ENCODE peak calls at places on chromosomes 11 and 22, in four cellular contexts. C, V, E and B are unnamed samples.

GRCh38 chr11:93895106-93895862 is 44.9 kb upstream of the VSTM5 start:
- DNase-seq in C (peak; percentile 47), V (no peak), E (peak; percentile 40), B (peak; percentile 82)

GRCh38 chr11:17354070-17354924 is 2.7 kb downstream of the NCR3LG1 start:
- DNase-seq in C (peak; percentile 80), V (peak; percentile 25), E (peak; percentile 77), B (peak; percentile 79)

GRCh38 chr11:34284166-34284565 is 73.6 kb downstream of the ABTB2 start:
- DNase-seq in C (no peak), V (no peak), E (no peak), B (no peak)

GRCh38 chr11:78138694-78139421 is 568 bp downstream of the ALG8 start:
- DNase-seq in C (peak; percentile 55), V (peak; percentile 21), E (no peak), B (peak; percentile 31)

GRCh38 chr11:71387784-71388636 is 60.2 kb downstream of the DHCR7 start:
- DNase-seq in C (no peak), V (no peak), E (no peak), B (no peak)

GRCh38 chr11:31262761-31263160 is 106.8 kb downstream of the DCDC1 start:
- DNase-seq in C (no peak), V (no peak), E (peak; percentile 1), B (peak; percentile 5)

GRCh38 chr22:27318516-27318915 is 483.0 kb downstream of the MN1 start:
- DNase-seq in C (no peak), V (no peak), E (peak; percentile 65), B (peak; percentile 44)

GRCh38 chr11:123570939-123571590 is 83.4 kb downstream of the SCN3B start:
- DNase-seq in C (no peak), V (no peak), E (no peak), B (no peak)

GRCh38 chr11:78022397-78023396 is at the start of gene KCTD14:
- DNase-seq in C (no peak), V (no peak), E (no peak), B (no peak)

GRCh38 chr22:21650823-21651520 is 8.9 kb downstream of the SDF2L1 start:
- DNase-seq in C (no peak), V (no peak), E (no peak), B (no peak)

GRCh38 chr11:70064726-70065317 is 13.3 kb upstream of the ANO1 start:
- DNase-seq in C (no peak), V (no peak), E (no peak), B (no peak)

GRCh38 chr11:117419136-117419914 is 91.7 kb downstream of the CEP164 start:
- DNase-seq in C (no peak), V (no peak), E (no peak), B (peak; percentile 49)

GRCh38 chr11:84981296-84981695 is 645.8 kb downstream of the DLG2 start:
- DNase-seq in C (no peak), V (no peak), E (no peak), B (no peak)

GRCh38 chr11:8642226-8642625 is 40.2 kb downstream of the TRIM66 start:
- DNase-seq in C (no peak), V (no peak), E (peak; percentile 10), B (no peak)

GRCh38 chr11:76702378-76703128 is 32.0 kb upstream of the LRRC32 start:
- DNase-seq in C (peak; percentile 93), V (no peak), E (no peak), B (peak; percentile 15)

GRCh38 chr11:121367434-121367833 is 74.9 kb downstream of the SC5D start:
- DNase-seq in C (no peak), V (peak; percentile 99), E (no peak), B (peak; percentile 4)

GRCh38 chr11:127106142-127106541 is 105.6 kb upstream of the KIRREL3 start:
- DNase-seq in C (no peak), V (no peak), E (no peak), B (peak; percentile 12)

GRCh38 chr22:24427500-24428164 is at the start of gene ADORA2A:
- DNase-seq in C (no peak), V (peak; percentile 35), E (no peak), B (no peak)

GRCh38 chr11:35545604-35546003 is 20.2 kb upstream of the PAMR1 start:
- DNase-seq in C (no peak), V (no peak), E (no peak), B (no peak)

GRCh38 chr22:45688606-45689080 is 17.0 kb downstream of the ATXN10 start:
- DNase-seq in C (no peak), V (no peak), E (no peak), B (peak; percentile 90)

GRCh38 chr22:47151490-47151889 is 389.0 kb downstream of the TBC1D22A start:
- DNase-seq in C (no peak), V (no peak), E (peak; percentile 16), B (peak; percentile 44)

GRCh38 chr22:42700901-42701300 is 19.8 kb downstream of the A4GALT start:
- DNase-seq in C (no peak), V (no peak), E (no peak), B (no peak)

GRCh38 chr11:120198403-120198786 is 12.4 kb upstream of the OAF start:
- DNase-seq in C (no peak), V (no peak), E (no peak), B (no peak)

GRCh38 chr11:2540521-2541320 is 95.9 kb downstream of the KCNQ1 start:
- DNase-seq in C (no peak), V (no peak), E (no peak), B (no peak)
- TF ChIP-seq FOS in C (no peak), V (no peak), E (no peak), B (no peak)

DNA sequence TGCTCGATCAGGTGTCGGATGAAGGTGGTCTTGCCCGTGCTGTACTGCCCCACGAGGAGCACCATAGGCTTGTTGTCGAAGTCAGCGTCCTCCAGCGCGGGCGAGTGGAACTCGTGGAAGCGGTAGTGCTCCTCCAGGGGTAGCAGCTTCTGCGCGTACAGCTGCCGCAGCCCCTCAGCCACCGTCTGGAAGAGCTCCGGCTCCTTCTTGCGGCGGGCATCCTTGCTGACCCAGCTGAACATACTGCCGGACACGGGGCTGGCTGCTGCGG is 263 bp downstream of the EHD1 start:
- DNase-seq in C (no peak), V (no peak), E (no peak), B (no peak)
- H3K27ac ChIP-seq in C (peak overlapping the region; percentile 57), V (peak overlapping the region; percentile 84), E (peak overlapping the region; percentile 0), B (peak overlapping the region; percentile 84)

GRCh38 chr11:3837793-3838192 is 3.0 kb downstream of the RHOG start:
- DNase-seq in C (peak; percentile 80), V (no peak), E (no peak), B (no peak)

GRCh38 chr11:3840870-3841425 is at the start of gene RHOG:
- DNase-seq in C (peak; percentile 93), V (no peak), E (no peak), B (peak; percentile 76)

GRCh38 chr11:3840289-3840869 is 380 bp downstream of the RHOG start:
- DNase-seq in C (no peak), V (no peak), E (peak; percentile 60), B (no peak)

GRCh38 chr11:3838504-3838903 is 2.3 kb downstream of the RHOG start:
- DNase-seq in C (no peak), V (no peak), E (no peak), B (no peak)

DNA sequence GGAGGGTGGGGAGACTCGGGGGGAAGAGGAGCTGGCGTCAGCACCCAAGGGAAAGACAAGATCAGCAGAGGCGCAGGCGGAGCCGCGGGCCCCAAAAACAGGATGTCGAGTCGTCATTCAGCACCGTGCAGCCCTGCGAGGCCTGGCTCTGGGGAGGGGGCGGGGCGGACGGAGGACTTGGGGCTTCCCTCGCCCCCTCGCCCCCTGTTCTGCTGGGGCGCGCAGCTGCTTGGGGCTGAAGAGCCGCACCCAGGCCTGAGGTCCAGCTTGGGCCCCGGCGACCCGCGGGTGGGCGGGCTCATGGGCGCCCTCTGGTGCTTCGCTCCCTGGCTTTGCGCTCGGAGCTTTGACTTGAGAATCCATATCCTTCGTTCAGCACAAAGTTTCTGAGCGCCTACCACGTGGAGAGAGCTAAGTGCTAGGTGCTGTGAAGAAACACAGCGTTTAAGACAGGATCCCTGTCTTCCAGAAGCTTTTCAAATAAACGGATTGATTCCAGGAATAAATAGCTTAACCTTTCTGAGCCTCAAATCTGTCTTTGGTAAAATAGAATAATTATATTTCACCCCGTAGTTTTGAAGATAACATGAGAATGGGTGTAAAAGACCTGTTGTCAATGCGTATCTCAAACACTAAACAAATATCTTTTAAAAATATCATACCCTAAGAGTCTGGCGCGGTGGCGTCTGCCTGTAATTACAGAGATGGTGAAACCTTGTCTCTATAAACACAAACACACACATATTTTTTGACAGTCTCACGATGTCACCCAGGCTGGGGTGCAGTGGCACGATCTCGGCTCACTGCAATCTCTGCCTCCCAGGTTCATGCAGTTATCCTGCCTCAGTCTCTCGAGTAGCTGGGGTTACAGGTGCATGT is 906 bp upstream of the RHOG start:
- DNase-seq in C (peak; percentile 81), V (peak; percentile 79), E (peak; percentile 91), B (peak; percentile 82)
- TF ChIP-seq FOS in C (no peak), V (no peak), E (no peak), B (no peak)

GRCh38 chr11:64804346-64805210 is 1.6 kb upstream of the MAP4K2 start:
- DNase-seq in C (no peak), V (no peak), E (no peak), B (no peak)
- H3K27ac ChIP-seq in C (no peak overlapping the region), V (no peak overlapping the region), E (no peak overlapping the region), B (no peak overlapping the region)

GRCh38 chr11:367956-368413 is 1.3 kb upstream of the B4GALNT4 start:
- DNase-seq in C (no peak), V (no peak), E (no peak), B (no peak)

GRCh38 chr11:363948-364761 is 5.1 kb upstream of the B4GALNT4 start:
- DNase-seq in C (no peak), V (no peak), E (peak; percentile 37), B (no peak)

GRCh38 chr11:365831-366230 is 3.5 kb upstream of the B4GALNT4 start:
- DNase-seq in C (no peak), V (no peak), E (no peak), B (no peak)

GRCh38 chr11:362642-363442 is 6.5 kb upstream of the B4GALNT4 start:
- DNase-seq in C (no peak), V (no peak), E (no peak), B (no peak)

GRCh38 chr11:364991-365390 is 4.3 kb upstream of the B4GALNT4 start:
- DNase-seq in C (no peak), V (no peak), E (no peak), B (no peak)
- TF ChIP-seq FOS in C (no peak), V (no peak), E (no peak), B (no peak)

GRCh38 chr11:130161441-130161840 is 1.9 kb downstream of the ST14 start:
- DNase-seq in C (no peak), V (no peak), E (no peak), B (no peak)
- H3K27ac ChIP-seq in C (no peak overlapping the region), V (no peak overlapping the region), E (no peak overlapping the region), B (no peak overlapping the region)

DNA sequence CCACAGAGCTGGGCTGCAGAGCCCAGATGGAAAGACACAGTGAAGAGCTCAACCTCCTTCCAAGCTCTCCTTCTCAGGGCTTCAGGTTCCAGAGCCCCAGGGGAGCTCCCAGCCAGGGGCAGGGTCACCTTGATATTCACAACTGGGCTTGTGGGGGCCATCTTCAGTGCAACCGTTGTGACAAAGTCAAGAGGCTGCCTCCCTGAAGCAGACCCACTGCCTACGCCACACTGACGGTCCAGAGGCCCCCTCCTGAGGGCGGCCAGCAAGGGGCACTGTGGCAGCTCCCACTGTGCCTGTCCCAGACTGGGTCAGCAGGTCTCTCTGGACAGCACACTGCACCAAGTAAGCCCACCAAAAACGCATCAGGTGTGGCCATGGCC is 84.1 kb downstream of the DGCR2 start:
- DNase-seq in C (no peak), V (no peak), E (no peak), B (no peak)
- TF ChIP-seq FOS in C (no peak), V (no peak), E (no peak), B (no peak)